ENCODE peak calls at places on chromosome 18, in nine cellular contexts. One of them, this sample, is unnamed.

GRCh38 chr18:2654828-2655152 is 736 bp upstream of the SMCHD1 start:
- DNase-seq in PC-9: no peak
- DNase-seq in A549: peak
- DNase-seq in psoas muscle: no peak
- DNase-seq in CD8-positive, alpha-beta T cell: no peak
- DNase-seq in HL-60: no peak
- DNase-seq in cardiac muscle cell: no peak
- DNase-seq in stomach: no peak
- DNase-seq in Peyer's patch: no peak
- DNase-seq in this sample: no peak

GRCh38 chr18:44714376-44714775 is 33.7 kb downstream of the SETBP1 start:
- DNase-seq in PC-9: no peak
- DNase-seq in A549: no peak
- DNase-seq in psoas muscle: no peak
- DNase-seq in CD8-positive, alpha-beta T cell: no peak
- DNase-seq in HL-60: no peak
- DNase-seq in cardiac muscle cell: no peak
- DNase-seq in stomach: no peak
- DNase-seq in Peyer's patch: no peak
- DNase-seq in this sample: no peak

GRCh38 chr18:7482342-7482741 is 84.8 kb upstream of the PTPRM start:
- DNase-seq in PC-9: no peak
- DNase-seq in A549: no peak
- DNase-seq in psoas muscle: no peak
- DNase-seq in CD8-positive, alpha-beta T cell: no peak
- DNase-seq in HL-60: no peak
- DNase-seq in cardiac muscle cell: no peak
- DNase-seq in stomach: no peak
- DNase-seq in Peyer's patch: no peak
- DNase-seq in this sample: no peak

GRCh38 chr18:10081477-10081876 is 167.7 kb downstream of the VAPA start:
- DNase-seq in PC-9: no peak
- DNase-seq in A549: no peak
- DNase-seq in psoas muscle: no peak
- DNase-seq in CD8-positive, alpha-beta T cell: no peak
- DNase-seq in HL-60: no peak
- DNase-seq in cardiac muscle cell: peak
- DNase-seq in stomach: no peak
- DNase-seq in Peyer's patch: no peak
- DNase-seq in this sample: no peak

GRCh38 chr18:59952283-59953007 is 52.6 kb downstream of the PMAIP1 start:
- DNase-seq in PC-9: no peak
- DNase-seq in A549: no peak
- DNase-seq in psoas muscle: no peak
- DNase-seq in CD8-positive, alpha-beta T cell: no peak
- DNase-seq in HL-60: no peak
- DNase-seq in cardiac muscle cell: no peak
- DNase-seq in stomach: no peak
- DNase-seq in Peyer's patch: no peak
- DNase-seq in this sample: no peak

GRCh38 chr18:60182223-60182622 is 190.4 kb downstream of the MC4R start:
- DNase-seq in PC-9: no peak
- DNase-seq in A549: no peak
- DNase-seq in psoas muscle: no peak
- DNase-seq in CD8-positive, alpha-beta T cell: no peak
- DNase-seq in HL-60: no peak
- DNase-seq in cardiac muscle cell: no peak
- DNase-seq in stomach: no peak
- DNase-seq in Peyer's patch: no peak
- DNase-seq in this sample: no peak

GRCh38 chr18:55110436-55110835 is 151.2 kb upstream of the CCDC68 start:
- DNase-seq in PC-9: no peak
- DNase-seq in A549: no peak
- DNase-seq in psoas muscle: no peak
- DNase-seq in CD8-positive, alpha-beta T cell: no peak
- DNase-seq in HL-60: no peak
- DNase-seq in cardiac muscle cell: no peak
- DNase-seq in stomach: no peak
- DNase-seq in Peyer's patch: no peak
- DNase-seq in this sample: no peak

GRCh38 chr18:79629606-79630005 is 50.0 kb upstream of the CTDP1 start:
- DNase-seq in PC-9: no peak
- DNase-seq in A549: no peak
- DNase-seq in psoas muscle: no peak
- DNase-seq in CD8-positive, alpha-beta T cell: no peak
- DNase-seq in HL-60: no peak
- DNase-seq in cardiac muscle cell: no peak
- DNase-seq in stomach: peak
- DNase-seq in Peyer's patch: peak
- DNase-seq in this sample: peak

GRCh38 chr18:816088-816653 is 4.1 kb upstream of the YES1 start:
- DNase-seq in PC-9: no peak
- DNase-seq in A549: no peak
- DNase-seq in psoas muscle: no peak
- DNase-seq in CD8-positive, alpha-beta T cell: no peak
- DNase-seq in HL-60: no peak
- DNase-seq in cardiac muscle cell: no peak
- DNase-seq in stomach: no peak
- DNase-seq in Peyer's patch: no peak
- DNase-seq in this sample: no peak

GRCh38 chr18:27844416-27844792 is 332.5 kb downstream of the CDH2 start:
- DNase-seq in PC-9: no peak
- DNase-seq in A549: no peak
- DNase-seq in psoas muscle: no peak
- DNase-seq in CD8-positive, alpha-beta T cell: no peak
- DNase-seq in HL-60: no peak
- DNase-seq in cardiac muscle cell: no peak
- DNase-seq in stomach: no peak
- DNase-seq in Peyer's patch: no peak
- DNase-seq in this sample: no peak

GRCh38 chr18:24814521-24814920 is 354.1 kb downstream of the HRH4 start:
- DNase-seq in PC-9: no peak
- DNase-seq in A549: no peak
- DNase-seq in psoas muscle: no peak
- DNase-seq in CD8-positive, alpha-beta T cell: no peak
- DNase-seq in HL-60: no peak
- DNase-seq in cardiac muscle cell: no peak
- DNase-seq in stomach: no peak
- DNase-seq in Peyer's patch: no peak
- DNase-seq in this sample: no peak

GRCh38 chr18:80022613-80023012 is 11.6 kb upstream of the RBFA start:
- DNase-seq in PC-9: no peak
- DNase-seq in A549: no peak
- DNase-seq in psoas muscle: no peak
- DNase-seq in CD8-positive, alpha-beta T cell: no peak
- DNase-seq in HL-60: peak
- DNase-seq in cardiac muscle cell: peak
- DNase-seq in stomach: no peak
- DNase-seq in Peyer's patch: no peak
- DNase-seq in this sample: no peak

GRCh38 chr18:40926679-40927078 is 1028.4 kb upstream of the PIK3C3 start:
- DNase-seq in PC-9: no peak
- DNase-seq in A549: no peak
- DNase-seq in psoas muscle: no peak
- DNase-seq in CD8-positive, alpha-beta T cell: no peak
- DNase-seq in HL-60: no peak
- DNase-seq in cardiac muscle cell: no peak
- DNase-seq in stomach: no peak
- DNase-seq in Peyer's patch: no peak
- DNase-seq in this sample: no peak

GRCh38 chr18:59172664-59173249 is 33.1 kb downstream of the SEC11C start:
- DNase-seq in PC-9: no peak
- DNase-seq in A549: no peak
- DNase-seq in psoas muscle: no peak
- DNase-seq in CD8-positive, alpha-beta T cell: no peak
- DNase-seq in HL-60: no peak
- DNase-seq in cardiac muscle cell: no peak
- DNase-seq in stomach: no peak
- DNase-seq in Peyer's patch: no peak
- DNase-seq in this sample: no peak

GRCh38 chr18:52582061-52582460 is 242.1 kb downstream of the DCC start:
- DNase-seq in PC-9: no peak
- DNase-seq in A549: no peak
- DNase-seq in psoas muscle: no peak
- DNase-seq in CD8-positive, alpha-beta T cell: no peak
- DNase-seq in HL-60: no peak
- DNase-seq in cardiac muscle cell: no peak
- DNase-seq in stomach: no peak
- DNase-seq in Peyer's patch: no peak
- DNase-seq in this sample: no peak

GRCh38 chr18:9055185-9055584 is 47.3 kb upstream of the NDUFV2 start:
- DNase-seq in PC-9: no peak
- DNase-seq in A549: peak
- DNase-seq in psoas muscle: no peak
- DNase-seq in CD8-positive, alpha-beta T cell: no peak
- DNase-seq in HL-60: peak
- DNase-seq in cardiac muscle cell: no peak
- DNase-seq in stomach: no peak
- DNase-seq in Peyer's patch: no peak
- DNase-seq in this sample: no peak

GRCh38 chr18:13266208-13267100 is 47.9 kb downstream of the LDLRAD4 start:
- DNase-seq in PC-9: peak
- DNase-seq in A549: no peak
- DNase-seq in psoas muscle: peak
- DNase-seq in CD8-positive, alpha-beta T cell: no peak
- DNase-seq in HL-60: no peak
- DNase-seq in cardiac muscle cell: no peak
- DNase-seq in stomach: no peak
- DNase-seq in Peyer's patch: no peak
- DNase-seq in this sample: no peak

GRCh38 chr18:24831871-24832665 is 371.6 kb downstream of the HRH4 start:
- DNase-seq in PC-9: no peak
- DNase-seq in A549: no peak
- DNase-seq in psoas muscle: no peak
- DNase-seq in CD8-positive, alpha-beta T cell: no peak
- DNase-seq in HL-60: no peak
- DNase-seq in cardiac muscle cell: peak
- DNase-seq in stomach: no peak
- DNase-seq in Peyer's patch: no peak
- DNase-seq in this sample: peak

GRCh38 chr18:4636957-4637356 is 181.8 kb upstream of the DLGAP1 start:
- DNase-seq in PC-9: no peak
- DNase-seq in A549: no peak
- DNase-seq in psoas muscle: no peak
- DNase-seq in CD8-positive, alpha-beta T cell: no peak
- DNase-seq in HL-60: no peak
- DNase-seq in cardiac muscle cell: no peak
- DNase-seq in stomach: no peak
- DNase-seq in Peyer's patch: no peak
- DNase-seq in this sample: no peak

DNA sequence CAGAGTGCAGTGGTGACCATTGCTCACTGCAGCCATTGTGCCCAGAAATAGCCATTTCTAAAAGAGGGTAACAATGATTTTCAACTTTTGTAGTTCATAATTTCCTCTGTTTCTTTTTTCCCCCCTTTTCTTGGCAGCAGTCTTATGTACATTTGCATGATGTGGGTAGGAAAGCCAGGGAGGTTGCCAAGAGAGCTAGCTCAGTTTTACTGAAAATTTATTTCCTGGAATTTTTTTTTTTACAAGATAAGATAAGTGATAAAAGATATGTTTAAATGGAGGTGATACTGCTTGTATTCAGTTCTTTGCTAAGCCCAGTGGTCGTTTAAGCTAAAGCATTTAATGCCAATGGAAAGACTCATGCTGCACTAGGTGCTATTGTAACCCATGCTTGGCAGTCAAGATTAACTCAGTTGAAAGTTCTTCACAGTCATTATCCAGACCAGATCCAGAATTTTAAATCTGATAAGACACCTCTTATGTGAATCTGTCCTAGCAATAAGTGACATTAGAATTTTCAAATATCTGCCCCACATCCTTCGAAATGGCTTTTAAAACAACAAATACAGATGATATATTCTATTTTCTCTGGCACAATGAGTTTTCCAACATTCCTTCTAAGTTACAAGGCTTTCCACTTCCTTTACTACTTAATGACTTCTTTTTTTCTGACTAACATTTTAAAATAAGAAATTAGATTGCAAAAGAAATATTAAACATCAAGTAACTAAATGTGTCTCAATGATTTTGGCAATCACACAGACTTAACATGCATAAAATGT is 4.4 kb upstream of the ATP8B1 start:
- DNase-seq in PC-9: no peak
- DNase-seq in A549: no peak
- DNase-seq in psoas muscle: no peak
- DNase-seq in CD8-positive, alpha-beta T cell: no peak
- DNase-seq in HL-60: no peak
- DNase-seq in cardiac muscle cell: no peak
- DNase-seq in stomach: peak
- DNase-seq in Peyer's patch: no peak
- DNase-seq in this sample: no peak
- H3K27ac ChIP-seq in PC-9: peak
- H3K27ac ChIP-seq in A549: peak
- H3K27ac ChIP-seq in psoas muscle: peak
- H3K27ac ChIP-seq in CD8-positive, alpha-beta T cell: no peak
- H3K27ac ChIP-seq in HL-60: no peak
- H3K27ac ChIP-seq in cardiac muscle cell: no peak
- H3K27ac ChIP-seq in stomach: peak
- H3K27ac ChIP-seq in Peyer's patch: no peak
- H3K27ac ChIP-seq in this sample: no peak

GRCh38 chr18:22185298-22185697 is 15.9 kb downstream of the GATA6 start:
- DNase-seq in PC-9: no peak
- DNase-seq in A549: no peak
- DNase-seq in psoas muscle: no peak
- DNase-seq in CD8-positive, alpha-beta T cell: no peak
- DNase-seq in HL-60: no peak
- DNase-seq in cardiac muscle cell: no peak
- DNase-seq in stomach: no peak
- DNase-seq in Peyer's patch: no peak
- DNase-seq in this sample: no peak
- TF ChIP-seq CTCF in PC-9: no peak
- TF ChIP-seq CTCF in A549: no peak
- TF ChIP-seq CTCF in psoas muscle: no peak
- TF ChIP-seq CTCF in CD8-positive, alpha-beta T cell: no peak
- TF ChIP-seq CTCF in HL-60: no peak
- TF ChIP-seq CTCF in cardiac muscle cell: peak
- TF ChIP-seq CTCF in stomach: no peak
- TF ChIP-seq CTCF in Peyer's patch: peak
- TF ChIP-seq CTCF in this sample: no peak

GRCh38 chr18:75249192-75249551 is 38.6 kb downstream of the TSHZ1 start:
- DNase-seq in PC-9: no peak
- DNase-seq in A549: no peak
- DNase-seq in psoas muscle: no peak
- DNase-seq in CD8-positive, alpha-beta T cell: no peak
- DNase-seq in HL-60: no peak
- DNase-seq in cardiac muscle cell: no peak
- DNase-seq in stomach: no peak
- DNase-seq in Peyer's patch: no peak
- DNase-seq in this sample: no peak
- H3K4me3 ChIP-seq in PC-9: no peak
- H3K4me3 ChIP-seq in A549: no peak
- H3K4me3 ChIP-seq in psoas muscle: peak
- H3K4me3 ChIP-seq in CD8-positive, alpha-beta T cell: no peak
- H3K4me3 ChIP-seq in HL-60: no peak
- H3K4me3 ChIP-seq in cardiac muscle cell: no peak
- H3K4me3 ChIP-seq in stomach: no peak
- H3K4me3 ChIP-seq in Peyer's patch: no peak
- H3K4me3 ChIP-seq in this sample: no peak

DNA sequence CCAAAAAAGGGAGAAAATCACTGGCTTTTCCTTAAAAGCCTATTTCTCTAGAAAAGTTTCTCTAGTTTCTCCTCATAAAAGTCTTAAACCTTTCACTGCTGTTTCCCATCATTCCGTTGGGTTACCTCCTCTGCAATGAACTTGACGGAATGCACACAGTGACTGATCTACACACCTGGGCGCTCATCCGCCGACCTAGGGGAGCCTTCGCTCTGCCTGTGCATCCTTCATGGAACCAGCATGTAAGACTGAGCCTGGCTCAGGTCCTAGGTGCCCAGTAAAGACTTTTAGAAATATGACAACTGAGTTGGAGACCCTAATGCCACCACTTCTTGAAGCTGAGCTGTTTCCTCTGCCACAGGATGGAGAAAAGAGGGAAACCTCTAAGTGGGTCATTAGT is 354.2 kb upstream of the SALL3 start:
- DNase-seq in PC-9: no peak
- DNase-seq in A549: no peak
- DNase-seq in psoas muscle: no peak
- DNase-seq in CD8-positive, alpha-beta T cell: no peak
- DNase-seq in HL-60: no peak
- DNase-seq in cardiac muscle cell: no peak
- DNase-seq in stomach: no peak
- DNase-seq in Peyer's patch: no peak
- DNase-seq in this sample: no peak
- H3K27ac ChIP-seq in PC-9: no peak
- H3K27ac ChIP-seq in A549: no peak
- H3K27ac ChIP-seq in psoas muscle: no peak
- H3K27ac ChIP-seq in CD8-positive, alpha-beta T cell: no peak
- H3K27ac ChIP-seq in HL-60: no peak
- H3K27ac ChIP-seq in cardiac muscle cell: no peak
- H3K27ac ChIP-seq in stomach: no peak
- H3K27ac ChIP-seq in Peyer's patch: no peak
- H3K27ac ChIP-seq in this sample: no peak

This sample was measured in WERI-Rb-1.